ENCODE peak calls at places on chromosomes 6 and 20, in seven cellular contexts. One of them, this sample, is unnamed.

GRCh38 chr6:78243519-78243918 is 590.7 kb downstream of the MEI4 start:
- DNase-seq in HCT116: no peak
- DNase-seq in H1: no peak
- DNase-seq in SK-N-SH: peak; percentile 1
- DNase-seq in HepG2: no peak
- DNase-seq in K562: no peak
- DNase-seq in GM12878: no peak
- DNase-seq in this sample: no peak

GRCh38 chr6:160110724-160111123 is 10.9 kb upstream of the SLC22A1 start:
- DNase-seq in HCT116: no peak
- DNase-seq in H1: no peak
- DNase-seq in SK-N-SH: no peak
- DNase-seq in HepG2: no peak
- DNase-seq in K562: no peak
- DNase-seq in GM12878: no peak
- DNase-seq in this sample: no peak

GRCh38 chr20:41411458-41411857 is 44.8 kb upstream of the EMILIN3 start:
- DNase-seq in HCT116: no peak
- DNase-seq in H1: no peak
- DNase-seq in SK-N-SH: no peak
- DNase-seq in HepG2: no peak
- DNase-seq in K562: no peak
- DNase-seq in GM12878: no peak
- DNase-seq in this sample: no peak

GRCh38 chr6:2378891-2379652 is 133.7 kb upstream of the GMDS start:
- DNase-seq in HCT116: peak; percentile 31
- DNase-seq in H1: no peak
- DNase-seq in SK-N-SH: no peak
- DNase-seq in HepG2: no peak
- DNase-seq in K562: no peak
- DNase-seq in GM12878: no peak
- DNase-seq in this sample: no peak

GRCh38 chr20:41139227-41140093 is 2.1 kb downstream of the PLCG1 start:
- DNase-seq in HCT116: no peak
- DNase-seq in H1: no peak
- DNase-seq in SK-N-SH: no peak
- DNase-seq in HepG2: no peak
- DNase-seq in K562: no peak
- DNase-seq in GM12878: no peak
- DNase-seq in this sample: no peak

GRCh38 chr6:26552640-26553189 is 14.5 kb downstream of the HMGN4 start:
- DNase-seq in HCT116: no peak
- DNase-seq in H1: no peak
- DNase-seq in SK-N-SH: no peak
- DNase-seq in HepG2: no peak
- DNase-seq in K562: no peak
- DNase-seq in GM12878: no peak
- DNase-seq in this sample: no peak

GRCh38 chr6:13526718-13527668 is 39.6 kb upstream of the GFOD1 start:
- DNase-seq in HCT116: no peak
- DNase-seq in H1: no peak
- DNase-seq in SK-N-SH: peak; percentile 72
- DNase-seq in HepG2: no peak
- DNase-seq in K562: no peak
- DNase-seq in GM12878: peak; percentile 69
- DNase-seq in this sample: no peak

GRCh38 chr6:107655245-107655644 is 165.3 kb downstream of the SOBP start:
- DNase-seq in HCT116: no peak
- DNase-seq in H1: no peak
- DNase-seq in SK-N-SH: peak; percentile 51
- DNase-seq in HepG2: no peak
- DNase-seq in K562: no peak
- DNase-seq in GM12878: no peak
- DNase-seq in this sample: no peak

GRCh38 chr6:170080169-170080827 is 210.6 kb downstream of the DLL1 start:
- DNase-seq in HCT116: no peak
- DNase-seq in H1: no peak
- DNase-seq in SK-N-SH: no peak
- DNase-seq in HepG2: no peak
- DNase-seq in K562: no peak
- DNase-seq in GM12878: no peak
- DNase-seq in this sample: no peak

GRCh38 chr6:90502866-90503407 is 83.9 kb downstream of the MAP3K7 start:
- DNase-seq in HCT116: peak; percentile 4
- DNase-seq in H1: no peak
- DNase-seq in SK-N-SH: no peak
- DNase-seq in HepG2: peak; percentile 93
- DNase-seq in K562: peak; percentile 61
- DNase-seq in GM12878: no peak
- DNase-seq in this sample: no peak

GRCh38 chr20:38032585-38033329 is 499 bp downstream of the TTI1 start:
- DNase-seq in HCT116: no peak
- DNase-seq in H1: no peak
- DNase-seq in SK-N-SH: no peak
- DNase-seq in HepG2: peak; percentile 35
- DNase-seq in K562: no peak
- DNase-seq in GM12878: no peak
- DNase-seq in this sample: no peak

GRCh38 chr6:89650579-89650978 is 12.0 kb upstream of the LYRM2 start:
- DNase-seq in HCT116: no peak
- DNase-seq in H1: no peak
- DNase-seq in SK-N-SH: no peak
- DNase-seq in HepG2: no peak
- DNase-seq in K562: no peak
- DNase-seq in GM12878: no peak
- DNase-seq in this sample: no peak

GRCh38 chr6:18058429-18058828 is 64.0 kb downstream of the NHLRC1 start:
- DNase-seq in HCT116: no peak
- DNase-seq in H1: no peak
- DNase-seq in SK-N-SH: no peak
- DNase-seq in HepG2: no peak
- DNase-seq in K562: no peak
- DNase-seq in GM12878: no peak
- DNase-seq in this sample: no peak

GRCh38 chr6:142361765-142362540 is 60.1 kb downstream of the ADGRG6 start:
- DNase-seq in HCT116: no peak
- DNase-seq in H1: no peak
- DNase-seq in SK-N-SH: no peak
- DNase-seq in HepG2: peak; percentile 94
- DNase-seq in K562: no peak
- DNase-seq in GM12878: no peak
- DNase-seq in this sample: no peak

GRCh38 chr6:74100719-74101287 is 404.8 kb downstream of the CD109 start:
- DNase-seq in HCT116: no peak
- DNase-seq in H1: no peak
- DNase-seq in SK-N-SH: no peak
- DNase-seq in HepG2: no peak
- DNase-seq in K562: no peak
- DNase-seq in GM12878: no peak
- DNase-seq in this sample: no peak
- TF ChIP-seq YY1 in HCT116: no peak
- TF ChIP-seq YY1 in H1: no peak
- TF ChIP-seq YY1 in SK-N-SH: no peak
- TF ChIP-seq YY1 in HepG2: no peak
- TF ChIP-seq YY1 in K562: no peak
- TF ChIP-seq YY1 in GM12878: no peak
- TF ChIP-seq YY1 in this sample: no peak

DNA sequence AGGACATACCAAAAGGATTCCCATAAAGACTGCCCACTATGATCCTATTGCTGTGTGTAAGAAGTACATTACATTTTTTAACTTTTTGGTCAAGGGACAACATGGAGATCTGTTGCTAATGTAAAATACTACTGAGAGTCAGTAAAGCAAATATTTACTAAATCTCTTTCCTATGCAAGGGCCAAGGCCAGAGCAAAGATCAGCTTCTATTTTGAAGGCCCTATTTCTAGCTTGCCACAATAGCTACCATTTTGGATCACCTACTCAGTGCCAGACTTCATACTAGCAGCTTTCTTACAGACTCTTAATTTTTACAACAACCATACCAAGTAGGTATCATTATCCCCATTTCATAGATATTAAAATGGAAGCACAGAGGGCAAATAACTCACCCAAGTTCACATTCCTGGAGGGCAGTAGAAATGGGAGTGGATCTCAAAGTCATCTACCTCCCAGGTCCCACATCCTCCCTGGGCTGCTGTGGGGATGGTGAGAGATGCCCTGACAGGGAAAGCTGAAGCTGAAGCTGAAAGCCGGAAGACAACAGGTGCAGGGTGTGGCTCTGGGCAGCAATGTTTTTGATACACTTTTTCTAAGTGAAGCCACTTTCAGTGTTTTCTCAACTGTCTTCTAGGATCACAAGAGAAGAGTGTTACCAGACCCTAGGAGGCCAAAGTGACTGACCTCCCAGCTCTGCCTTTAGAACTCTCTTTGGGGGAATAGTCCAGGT is 321.2 kb downstream of the UBE3D start:
- DNase-seq in HCT116: no peak
- DNase-seq in H1: no peak
- DNase-seq in SK-N-SH: no peak
- DNase-seq in HepG2: peak; percentile 15
- DNase-seq in K562: no peak
- DNase-seq in GM12878: no peak
- DNase-seq in this sample: no peak
- TF ChIP-seq YY1 in HCT116: no peak
- TF ChIP-seq YY1 in H1: no peak
- TF ChIP-seq YY1 in SK-N-SH: no peak
- TF ChIP-seq YY1 in HepG2: no peak
- TF ChIP-seq YY1 in K562: no peak
- TF ChIP-seq YY1 in GM12878: no peak
- TF ChIP-seq YY1 in this sample: no peak

GRCh38 chr6:63305278-63305677 is 14.5 kb downstream of the LGSN start:
- DNase-seq in HCT116: no peak
- DNase-seq in H1: no peak
- DNase-seq in SK-N-SH: no peak
- DNase-seq in HepG2: no peak
- DNase-seq in K562: no peak
- DNase-seq in GM12878: no peak
- DNase-seq in this sample: no peak

GRCh38 chr6:63295553-63295952 is 24.2 kb downstream of the LGSN start:
- DNase-seq in HCT116: no peak
- DNase-seq in H1: no peak
- DNase-seq in SK-N-SH: no peak
- DNase-seq in HepG2: no peak
- DNase-seq in K562: no peak
- DNase-seq in GM12878: no peak
- DNase-seq in this sample: no peak

DNA sequence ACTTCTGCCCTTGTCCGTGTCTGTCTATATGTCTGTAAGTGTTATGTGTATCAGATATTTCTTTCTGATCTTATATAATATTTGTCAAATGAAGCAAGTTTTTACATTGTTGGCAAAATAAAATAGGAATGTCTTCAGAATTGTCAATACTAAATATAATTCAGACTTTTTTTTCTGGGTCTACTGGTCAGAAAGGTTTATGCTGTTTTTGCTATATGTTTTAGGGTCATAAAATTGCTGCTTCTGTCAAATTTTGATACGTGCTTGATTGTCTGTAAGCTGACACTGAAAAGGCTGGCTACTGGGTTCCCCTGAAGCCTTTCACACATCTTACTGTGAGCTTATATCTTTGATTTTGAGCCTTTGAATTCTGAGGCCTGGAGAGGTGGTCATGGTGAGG is 20.1 kb downstream of the LGSN start:
- DNase-seq in HCT116: no peak
- DNase-seq in H1: no peak
- DNase-seq in SK-N-SH: no peak
- DNase-seq in HepG2: no peak
- DNase-seq in K562: no peak
- DNase-seq in GM12878: no peak
- DNase-seq in this sample: no peak
- TF ChIP-seq YY1 in HCT116: no peak
- TF ChIP-seq YY1 in H1: no peak
- TF ChIP-seq YY1 in SK-N-SH: no peak
- TF ChIP-seq YY1 in HepG2: no peak
- TF ChIP-seq YY1 in K562: no peak
- TF ChIP-seq YY1 in GM12878: no peak
- TF ChIP-seq YY1 in this sample: no peak

DNA sequence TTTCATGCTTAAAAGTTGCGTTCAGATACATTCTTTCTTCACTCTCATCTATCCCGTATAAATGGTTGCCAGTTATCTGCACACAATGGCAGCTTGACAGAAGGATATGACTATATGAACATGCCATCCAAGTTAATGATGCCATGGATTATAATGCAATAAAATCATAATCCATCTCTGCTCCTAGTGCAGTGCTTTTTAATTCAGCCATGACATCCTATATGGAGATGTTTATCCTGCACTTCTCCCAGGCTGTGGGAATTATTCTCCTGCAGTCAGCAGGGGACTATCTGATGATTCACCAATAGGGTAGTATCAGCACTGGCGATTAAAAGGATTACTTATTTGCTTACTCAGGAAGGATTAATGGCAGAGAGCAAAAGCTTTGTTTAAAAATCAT is 273.8 kb downstream of the SAMD5 start:
- DNase-seq in HCT116: no peak
- DNase-seq in H1: no peak
- DNase-seq in SK-N-SH: no peak
- DNase-seq in HepG2: no peak
- DNase-seq in K562: no peak
- DNase-seq in GM12878: no peak
- DNase-seq in this sample: no peak
- TF ChIP-seq YY1 in HCT116: no peak
- TF ChIP-seq YY1 in H1: no peak
- TF ChIP-seq YY1 in SK-N-SH: no peak
- TF ChIP-seq YY1 in HepG2: no peak
- TF ChIP-seq YY1 in K562: no peak
- TF ChIP-seq YY1 in GM12878: no peak
- TF ChIP-seq YY1 in this sample: no peak

GRCh38 chr6:36929607-36930006 is 24.9 kb upstream of the PI16 start:
- DNase-seq in HCT116: no peak
- DNase-seq in H1: no peak
- DNase-seq in SK-N-SH: no peak
- DNase-seq in HepG2: no peak
- DNase-seq in K562: no peak
- DNase-seq in GM12878: no peak
- DNase-seq in this sample: no peak
- TF ChIP-seq YY1 in HCT116: no peak
- TF ChIP-seq YY1 in H1: no peak
- TF ChIP-seq YY1 in SK-N-SH: no peak
- TF ChIP-seq YY1 in HepG2: no peak
- TF ChIP-seq YY1 in K562: no peak
- TF ChIP-seq YY1 in GM12878: no peak
- TF ChIP-seq YY1 in this sample: no peak

DNA sequence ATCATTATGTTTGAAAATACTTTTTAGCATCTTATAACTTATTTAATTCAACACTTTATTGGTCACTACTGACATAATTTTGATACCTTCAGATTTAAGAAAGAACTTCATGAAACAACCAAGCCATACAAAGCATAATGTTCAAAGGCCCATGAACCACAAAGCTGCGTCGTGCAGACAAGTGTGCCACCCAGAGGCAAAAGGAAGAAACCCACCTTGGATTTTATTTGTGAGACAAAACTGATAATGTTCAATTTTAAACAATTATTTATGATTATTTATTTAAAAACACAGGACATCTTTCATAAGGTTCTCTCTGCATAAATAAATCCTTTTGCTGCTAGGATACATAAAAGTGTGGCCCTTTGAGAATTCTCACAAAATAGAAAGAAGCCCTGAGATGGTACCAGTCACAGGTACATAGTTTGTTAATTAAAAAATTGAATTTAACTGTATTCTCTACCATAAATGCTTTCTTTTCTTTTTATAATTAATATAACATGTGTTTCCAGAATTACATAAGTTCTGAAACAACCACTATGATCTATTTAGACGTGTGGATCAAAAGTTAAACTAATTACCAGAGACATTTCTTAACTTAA is 143.7 kb downstream of the RALGAPA2 start:
- DNase-seq in HCT116: no peak
- DNase-seq in H1: no peak
- DNase-seq in SK-N-SH: peak; percentile 31
- DNase-seq in HepG2: peak; percentile 58
- DNase-seq in K562: peak; percentile 10
- DNase-seq in GM12878: no peak
- DNase-seq in this sample: peak; percentile 9
- TF ChIP-seq YY1 in HCT116: no peak
- TF ChIP-seq YY1 in H1: no peak
- TF ChIP-seq YY1 in SK-N-SH: no peak
- TF ChIP-seq YY1 in HepG2: no peak
- TF ChIP-seq YY1 in K562: no peak
- TF ChIP-seq YY1 in GM12878: peak; percentile 44
- TF ChIP-seq YY1 in this sample: no peak

This sample was measured in NT2/D1.